ENCODE peak calls at places on chromosomes 1 and 21, in seven cellular contexts. One of them, this sample, is unnamed.

GRCh38 chr1:7473223-7474142 is 297.6 kb upstream of the VAMP3 start:
- DNase-seq in neuronal stem cell: no peak
- DNase-seq in prostate gland: no peak
- DNase-seq in heart right ventricle: no peak
- DNase-seq in neural progenitor cell: no peak
- DNase-seq in upper lobe of right lung: peak; percentile 78
- DNase-seq in CD4-positive, CD25-positive, alpha-beta regulatory T cell: no peak
- DNase-seq in this sample: no peak

GRCh38 chr1:9612871-9613624 is 24.3 kb downstream of the TMEM201 start:
- DNase-seq in neuronal stem cell: no peak
- DNase-seq in prostate gland: no peak
- DNase-seq in heart right ventricle: no peak
- DNase-seq in neural progenitor cell: no peak
- DNase-seq in upper lobe of right lung: peak; percentile 51
- DNase-seq in CD4-positive, CD25-positive, alpha-beta regulatory T cell: no peak
- DNase-seq in this sample: no peak

GRCh38 chr1:172540635-172541034 is 7.7 kb downstream of the SUCO start:
- DNase-seq in neuronal stem cell: no peak
- DNase-seq in prostate gland: no peak
- DNase-seq in heart right ventricle: no peak
- DNase-seq in neural progenitor cell: no peak
- DNase-seq in upper lobe of right lung: no peak
- DNase-seq in CD4-positive, CD25-positive, alpha-beta regulatory T cell: no peak
- DNase-seq in this sample: no peak

GRCh38 chr1:187001198-187001904 is 172.6 kb downstream of the PLA2G4A start:
- DNase-seq in neuronal stem cell: no peak
- DNase-seq in prostate gland: no peak
- DNase-seq in heart right ventricle: no peak
- DNase-seq in neural progenitor cell: no peak
- DNase-seq in upper lobe of right lung: no peak
- DNase-seq in CD4-positive, CD25-positive, alpha-beta regulatory T cell: no peak
- DNase-seq in this sample: no peak

GRCh38 chr1:66542811-66543767 is 9.1 kb downstream of the SGIP1 start:
- DNase-seq in neuronal stem cell: no peak
- DNase-seq in prostate gland: peak; percentile 9
- DNase-seq in heart right ventricle: peak; percentile 91
- DNase-seq in neural progenitor cell: no peak
- DNase-seq in upper lobe of right lung: no peak
- DNase-seq in CD4-positive, CD25-positive, alpha-beta regulatory T cell: no peak
- DNase-seq in this sample: peak; percentile 71

GRCh38 chr1:205947024-205947423 is 3.8 kb upstream of the SLC26A9 start:
- DNase-seq in neuronal stem cell: no peak
- DNase-seq in prostate gland: peak; percentile 82
- DNase-seq in heart right ventricle: no peak
- DNase-seq in neural progenitor cell: no peak
- DNase-seq in upper lobe of right lung: peak; percentile 79
- DNase-seq in CD4-positive, CD25-positive, alpha-beta regulatory T cell: no peak
- DNase-seq in this sample: peak; percentile 13

GRCh38 chr1:153402226-153402625 is 11.4 kb upstream of the S100A8 start:
- DNase-seq in neuronal stem cell: no peak
- DNase-seq in prostate gland: no peak
- DNase-seq in heart right ventricle: no peak
- DNase-seq in neural progenitor cell: no peak
- DNase-seq in upper lobe of right lung: no peak
- DNase-seq in CD4-positive, CD25-positive, alpha-beta regulatory T cell: no peak
- DNase-seq in this sample: no peak

GRCh38 chr1:210597555-210598134 is 268.9 kb downstream of the HHAT start:
- DNase-seq in neuronal stem cell: no peak
- DNase-seq in prostate gland: no peak
- DNase-seq in heart right ventricle: no peak
- DNase-seq in neural progenitor cell: no peak
- DNase-seq in upper lobe of right lung: no peak
- DNase-seq in CD4-positive, CD25-positive, alpha-beta regulatory T cell: no peak
- DNase-seq in this sample: no peak

GRCh38 chr1:47572731-47573505 is 135.1 kb downstream of the FOXD2 start:
- DNase-seq in neuronal stem cell: no peak
- DNase-seq in prostate gland: no peak
- DNase-seq in heart right ventricle: no peak
- DNase-seq in neural progenitor cell: peak; percentile 39
- DNase-seq in upper lobe of right lung: no peak
- DNase-seq in CD4-positive, CD25-positive, alpha-beta regulatory T cell: no peak
- DNase-seq in this sample: no peak

GRCh38 chr1:183164350-183164749 is 21.7 kb upstream of the LAMC2 start:
- DNase-seq in neuronal stem cell: peak; percentile 8
- DNase-seq in prostate gland: no peak
- DNase-seq in heart right ventricle: no peak
- DNase-seq in neural progenitor cell: no peak
- DNase-seq in upper lobe of right lung: no peak
- DNase-seq in CD4-positive, CD25-positive, alpha-beta regulatory T cell: no peak
- DNase-seq in this sample: no peak

GRCh38 chr1:206067486-206068302 is 14.7 kb downstream of the RHEX start:
- DNase-seq in neuronal stem cell: no peak
- DNase-seq in prostate gland: no peak
- DNase-seq in heart right ventricle: no peak
- DNase-seq in neural progenitor cell: no peak
- DNase-seq in upper lobe of right lung: no peak
- DNase-seq in CD4-positive, CD25-positive, alpha-beta regulatory T cell: no peak
- DNase-seq in this sample: no peak

GRCh38 chr1:171581766-171582165 is 40.3 kb upstream of the MYOCOS start:
- DNase-seq in neuronal stem cell: no peak
- DNase-seq in prostate gland: no peak
- DNase-seq in heart right ventricle: no peak
- DNase-seq in neural progenitor cell: no peak
- DNase-seq in upper lobe of right lung: no peak
- DNase-seq in CD4-positive, CD25-positive, alpha-beta regulatory T cell: no peak
- DNase-seq in this sample: no peak

GRCh38 chr1:113142791-113143190 is 69.8 kb downstream of the LRIG2 start:
- DNase-seq in neuronal stem cell: no peak
- DNase-seq in prostate gland: no peak
- DNase-seq in heart right ventricle: peak; percentile 17
- DNase-seq in neural progenitor cell: no peak
- DNase-seq in upper lobe of right lung: no peak
- DNase-seq in CD4-positive, CD25-positive, alpha-beta regulatory T cell: no peak
- DNase-seq in this sample: no peak

GRCh38 chr1:38586993-38587646 is 272.5 kb downstream of the RRAGC start:
- DNase-seq in neuronal stem cell: peak; percentile 37
- DNase-seq in prostate gland: no peak
- DNase-seq in heart right ventricle: no peak
- DNase-seq in neural progenitor cell: peak; percentile 78
- DNase-seq in upper lobe of right lung: peak; percentile 83
- DNase-seq in CD4-positive, CD25-positive, alpha-beta regulatory T cell: peak; percentile 22
- DNase-seq in this sample: no peak

GRCh38 chr1:58815680-58816071 is 31.8 kb upstream of the JUN start:
- DNase-seq in neuronal stem cell: no peak
- DNase-seq in prostate gland: peak; percentile 30
- DNase-seq in heart right ventricle: peak; percentile 17
- DNase-seq in neural progenitor cell: peak; percentile 40
- DNase-seq in upper lobe of right lung: no peak
- DNase-seq in CD4-positive, CD25-positive, alpha-beta regulatory T cell: no peak
- DNase-seq in this sample: no peak

GRCh38 chr1:206083750-206084149 is 30.8 kb downstream of the RHEX start:
- DNase-seq in neuronal stem cell: no peak
- DNase-seq in prostate gland: no peak
- DNase-seq in heart right ventricle: no peak
- DNase-seq in neural progenitor cell: no peak
- DNase-seq in upper lobe of right lung: no peak
- DNase-seq in CD4-positive, CD25-positive, alpha-beta regulatory T cell: no peak
- DNase-seq in this sample: no peak

GRCh38 chr1:111139234-111139955 is 498 bp downstream of the DRAM2 start:
- DNase-seq in neuronal stem cell: peak; percentile 65
- DNase-seq in prostate gland: peak; percentile 20
- DNase-seq in heart right ventricle: peak; percentile 39
- DNase-seq in neural progenitor cell: peak; percentile 81
- DNase-seq in upper lobe of right lung: no peak
- DNase-seq in CD4-positive, CD25-positive, alpha-beta regulatory T cell: no peak
- DNase-seq in this sample: peak; percentile 54

GRCh38 chr1:226135059-226135651 is 51.4 kb downstream of the ACBD3 start:
- DNase-seq in neuronal stem cell: no peak
- DNase-seq in prostate gland: peak; percentile 82
- DNase-seq in heart right ventricle: no peak
- DNase-seq in neural progenitor cell: no peak
- DNase-seq in upper lobe of right lung: peak; percentile 89
- DNase-seq in CD4-positive, CD25-positive, alpha-beta regulatory T cell: no peak
- DNase-seq in this sample: no peak

GRCh38 chr1:60564856-60565445 is 491.4 kb upstream of the C1orf87 start:
- DNase-seq in neuronal stem cell: no peak
- DNase-seq in prostate gland: no peak
- DNase-seq in heart right ventricle: no peak
- DNase-seq in neural progenitor cell: no peak
- DNase-seq in upper lobe of right lung: no peak
- DNase-seq in CD4-positive, CD25-positive, alpha-beta regulatory T cell: no peak
- DNase-seq in this sample: no peak

GRCh38 chr1:2786329-2787162 is 14.9 kb downstream of the TTC34 start:
- DNase-seq in neuronal stem cell: peak; percentile 54
- DNase-seq in prostate gland: no peak
- DNase-seq in heart right ventricle: peak; percentile 22
- DNase-seq in neural progenitor cell: peak; percentile 19
- DNase-seq in upper lobe of right lung: peak; percentile 80
- DNase-seq in CD4-positive, CD25-positive, alpha-beta regulatory T cell: peak; percentile 61
- DNase-seq in this sample: peak; percentile 74

GRCh38 chr1:160192234-160192633 is 1.9 kb downstream of the CASQ1 start:
- DNase-seq in neuronal stem cell: no peak
- DNase-seq in prostate gland: no peak
- DNase-seq in heart right ventricle: no peak
- DNase-seq in neural progenitor cell: no peak
- DNase-seq in upper lobe of right lung: no peak
- DNase-seq in CD4-positive, CD25-positive, alpha-beta regulatory T cell: no peak
- DNase-seq in this sample: no peak

GRCh38 chr1:28248273-28249012 is 10.9 kb upstream of the SESN2 start:
- DNase-seq in neuronal stem cell: peak; percentile 79
- DNase-seq in prostate gland: peak; percentile 68
- DNase-seq in heart right ventricle: peak; percentile 82
- DNase-seq in neural progenitor cell: peak; percentile 81
- DNase-seq in upper lobe of right lung: peak; percentile 84
- DNase-seq in CD4-positive, CD25-positive, alpha-beta regulatory T cell: peak; percentile 84
- DNase-seq in this sample: peak; percentile 92

GRCh38 chr1:903721-904270 is 19.9 kb upstream of the SAMD11 start:
- DNase-seq in neuronal stem cell: no peak
- DNase-seq in prostate gland: no peak
- DNase-seq in heart right ventricle: no peak
- DNase-seq in neural progenitor cell: peak; percentile 1
- DNase-seq in upper lobe of right lung: peak; percentile 65
- DNase-seq in CD4-positive, CD25-positive, alpha-beta regulatory T cell: no peak
- DNase-seq in this sample: peak; percentile 70

GRCh38 chr1:229032455-229032854 is 238.5 kb upstream of the RAB4A start:
- DNase-seq in neuronal stem cell: no peak
- DNase-seq in prostate gland: no peak
- DNase-seq in heart right ventricle: no peak
- DNase-seq in neural progenitor cell: no peak
- DNase-seq in upper lobe of right lung: no peak
- DNase-seq in CD4-positive, CD25-positive, alpha-beta regulatory T cell: no peak
- DNase-seq in this sample: no peak

GRCh38 chr1:229031491-229032341 is 239.2 kb upstream of the RAB4A start:
- DNase-seq in neuronal stem cell: no peak
- DNase-seq in prostate gland: no peak
- DNase-seq in heart right ventricle: no peak
- DNase-seq in neural progenitor cell: no peak
- DNase-seq in upper lobe of right lung: no peak
- DNase-seq in CD4-positive, CD25-positive, alpha-beta regulatory T cell: no peak
- DNase-seq in this sample: no peak

GRCh38 chr1:229029644-229030235 is 241.2 kb upstream of the RAB4A start:
- DNase-seq in neuronal stem cell: no peak
- DNase-seq in prostate gland: no peak
- DNase-seq in heart right ventricle: no peak
- DNase-seq in neural progenitor cell: no peak
- DNase-seq in upper lobe of right lung: no peak
- DNase-seq in CD4-positive, CD25-positive, alpha-beta regulatory T cell: no peak
- DNase-seq in this sample: no peak

GRCh38 chr1:229028987-229029550 is 241.8 kb upstream of the RAB4A start:
- DNase-seq in neuronal stem cell: no peak
- DNase-seq in prostate gland: no peak
- DNase-seq in heart right ventricle: no peak
- DNase-seq in neural progenitor cell: no peak
- DNase-seq in upper lobe of right lung: no peak
- DNase-seq in CD4-positive, CD25-positive, alpha-beta regulatory T cell: no peak
- DNase-seq in this sample: no peak

DNA sequence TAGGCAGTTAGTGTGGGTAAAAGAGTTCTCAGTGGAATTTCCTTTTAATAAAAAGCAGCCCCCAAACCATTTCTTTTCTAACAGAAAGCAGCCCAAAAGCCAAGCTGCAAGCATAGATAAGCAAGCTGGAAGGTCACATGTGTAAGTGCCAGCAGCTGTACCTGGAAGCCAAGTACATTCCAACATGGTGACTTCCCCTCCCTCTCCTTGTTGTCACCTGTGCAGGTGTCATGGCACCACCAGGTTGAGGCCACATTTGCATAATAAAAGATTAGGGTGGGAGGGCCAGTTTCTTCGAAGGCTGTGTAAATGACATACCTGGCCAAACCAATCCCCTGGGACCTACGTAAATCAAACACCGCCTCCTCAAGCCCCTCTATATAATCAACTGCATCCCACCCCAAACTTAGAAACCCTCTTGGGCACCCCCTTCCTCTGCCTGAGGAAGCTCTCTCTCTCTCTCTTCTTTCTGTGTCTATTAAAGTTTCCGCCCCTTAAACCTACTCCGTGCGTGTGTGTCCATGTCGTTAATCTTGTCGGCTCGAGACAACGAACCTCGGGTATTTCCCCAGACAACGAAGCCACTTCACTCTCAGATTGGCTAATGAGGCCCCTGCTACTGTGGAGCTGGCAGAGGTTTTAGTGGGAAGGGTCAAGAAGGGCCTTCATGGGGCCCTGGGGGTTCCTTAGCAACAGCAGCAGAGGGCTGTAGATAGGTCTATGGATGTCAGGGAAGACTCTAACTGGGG is 240.1 kb upstream of the RAB4A start:
- DNase-seq in neuronal stem cell: no peak
- DNase-seq in prostate gland: no peak
- DNase-seq in heart right ventricle: no peak
- DNase-seq in neural progenitor cell: no peak
- DNase-seq in upper lobe of right lung: no peak
- DNase-seq in CD4-positive, CD25-positive, alpha-beta regulatory T cell: no peak
- DNase-seq in this sample: no peak
- H3K4me1 ChIP-seq in neuronal stem cell: peaks cover 36% of the 10 kb centered on the region
- H3K4me1 ChIP-seq in prostate gland: no peaks in the 10 kb centered on the region
- H3K4me1 ChIP-seq in heart right ventricle: peaks cover 15% of the 10 kb centered on the region
- H3K4me1 ChIP-seq in neural progenitor cell: peaks cover 66% of the 10 kb centered on the region
- H3K4me1 ChIP-seq in upper lobe of right lung: peaks cover 12% of the 10 kb centered on the region
- H3K4me1 ChIP-seq in CD4-positive, CD25-positive, alpha-beta regulatory T cell: peaks cover 14% of the 10 kb centered on the region
- H3K4me1 ChIP-seq in this sample: no peaks in the 10 kb centered on the region

GRCh38 chr21:43029785-43030184 is 45.9 kb downstream of the CBS start:
- DNase-seq in neuronal stem cell: no peak
- DNase-seq in prostate gland: no peak
- DNase-seq in heart right ventricle: no peak
- DNase-seq in neural progenitor cell: no peak
- DNase-seq in upper lobe of right lung: peak; percentile 52
- DNase-seq in CD4-positive, CD25-positive, alpha-beta regulatory T cell: no peak
- DNase-seq in this sample: no peak
- H3K4me1 ChIP-seq in neuronal stem cell: peaks cover 9% of the 10 kb centered on the region
- H3K4me1 ChIP-seq in prostate gland: no peaks in the 10 kb centered on the region
- H3K4me1 ChIP-seq in heart right ventricle: no peaks in the 10 kb centered on the region
- H3K4me1 ChIP-seq in neural progenitor cell: no peaks in the 10 kb centered on the region
- H3K4me1 ChIP-seq in upper lobe of right lung: no peaks in the 10 kb centered on the region
- H3K4me1 ChIP-seq in CD4-positive, CD25-positive, alpha-beta regulatory T cell: no peaks in the 10 kb centered on the region
- H3K4me1 ChIP-seq in this sample: no peaks in the 10 kb centered on the region

GRCh38 chr1:89190017-89190416 is 8.7 kb downstream of the GBP4 start:
- DNase-seq in neuronal stem cell: no peak
- DNase-seq in prostate gland: no peak
- DNase-seq in heart right ventricle: no peak
- DNase-seq in neural progenitor cell: no peak
- DNase-seq in upper lobe of right lung: no peak
- DNase-seq in CD4-positive, CD25-positive, alpha-beta regulatory T cell: no peak
- DNase-seq in this sample: no peak
- H3K4me1 ChIP-seq in neuronal stem cell: no peaks in the 10 kb centered on the region
- H3K4me1 ChIP-seq in prostate gland: no peaks in the 10 kb centered on the region
- H3K4me1 ChIP-seq in heart right ventricle: no peaks in the 10 kb centered on the region
- H3K4me1 ChIP-seq in neural progenitor cell: no peaks in the 10 kb centered on the region
- H3K4me1 ChIP-seq in upper lobe of right lung: no peaks in the 10 kb centered on the region
- H3K4me1 ChIP-seq in CD4-positive, CD25-positive, alpha-beta regulatory T cell: peaks cover 10% of the 10 kb centered on the region
- H3K4me1 ChIP-seq in this sample: no peaks in the 10 kb centered on the region

GRCh38 chr1:33029209-33029608 is 7.5 kb downstream of the AK2 start:
- DNase-seq in neuronal stem cell: no peak
- DNase-seq in prostate gland: no peak
- DNase-seq in heart right ventricle: no peak
- DNase-seq in neural progenitor cell: no peak
- DNase-seq in upper lobe of right lung: no peak
- DNase-seq in CD4-positive, CD25-positive, alpha-beta regulatory T cell: no peak
- DNase-seq in this sample: no peak
- H3K4me1 ChIP-seq in neuronal stem cell: no peaks in the 10 kb centered on the region
- H3K4me1 ChIP-seq in prostate gland: no peaks in the 10 kb centered on the region
- H3K4me1 ChIP-seq in heart right ventricle: peaks cover 59% of the 10 kb centered on the region
- H3K4me1 ChIP-seq in neural progenitor cell: no peaks in the 10 kb centered on the region
- H3K4me1 ChIP-seq in upper lobe of right lung: peaks cover 28% of the 10 kb centered on the region
- H3K4me1 ChIP-seq in CD4-positive, CD25-positive, alpha-beta regulatory T cell: peaks cover 4% of the 10 kb centered on the region
- H3K4me1 ChIP-seq in this sample: peaks cover 6% of the 10 kb centered on the region

This sample was measured in aorta.